ENCODE peak calls at places on chromosome 12, in five cellular contexts. L is neural progenitor cell, N is brain microvascular endothelial cell, P is Peyer's patch, R is heart left ventricle. X is an unnamed sample. For H3K36me3, the result is how much of the 10 kb centered on the place peaks cover.

GRCh38 chr12:81070846-81071245 is 7.0 kb upstream of the ACSS3 start:
- DNase-seq in L (no peak), N (no peak), P (no peak), R (no peak), X (no peak)

GRCh38 chr12:80491176-80491575 is 47.1 kb downstream of the PTPRQ start:
- DNase-seq in L (no peak), N (no peak), P (no peak), R (no peak), X (no peak)

GRCh38 chr12:124762791-124763593 is 100.7 kb downstream of the SCARB1 start:
- DNase-seq in L (no peak), N (no peak), P (no peak), R (no peak), X (no peak)

GRCh38 chr12:47087088-47087688 is 7.4 kb upstream of the AMIGO2 start:
- DNase-seq in L (no peak), N (no peak), P (no peak), R (no peak), X (no peak)

GRCh38 chr12:113049976-113050742 is 6.4 kb upstream of the DTX1 start:
- DNase-seq in L (peak), N (no peak), P (peak), R (no peak), X (no peak)

GRCh38 chr12:40587970-40588369 is 104.3 kb upstream of the CNTN1 start:
- DNase-seq in L (no peak), N (no peak), P (no peak), R (no peak), X (no peak)

GRCh38 chr12:131204416-131205311 is 251.0 kb downstream of the ADGRD1 start:
- DNase-seq in L (no peak), N (no peak), P (no peak), R (no peak), X (no peak)

GRCh38 chr12:131536337-131536736 is 174.6 kb upstream of the SFSWAP start:
- DNase-seq in L (no peak), N (no peak), P (no peak), R (no peak), X (no peak)

GRCh38 chr12:109150124-109150640 is 33.8 kb downstream of the ACACB start:
- DNase-seq in L (no peak), N (no peak), P (peak), R (no peak), X (no peak)

GRCh38 chr12:130181211-130181610 is 18.9 kb downstream of the FZD10 start:
- DNase-seq in L (no peak), N (no peak), P (no peak), R (no peak), X (no peak)

GRCh38 chr12:6925543-6926279 is 2.0 kb upstream of the ATN1 start:
- DNase-seq in L (peak), N (no peak), P (peak), R (peak), X (peak)

GRCh38 chr12:132238487-132239248 is 90.7 kb downstream of the GALNT9 start:
- DNase-seq in L (no peak), N (no peak), P (no peak), R (no peak), X (no peak)

GRCh38 chr12:32887058-32887457 is 9.5 kb downstream of the PKP2 start:
- DNase-seq in L (no peak), N (no peak), P (no peak), R (no peak), X (no peak)

GRCh38 chr12:65051196-65051595 is 69.9 kb downstream of the WIF1 start:
- DNase-seq in L (no peak), N (no peak), P (no peak), R (no peak), X (no peak)

GRCh38 chr12:132866251-132866828 is 21.1 kb downstream of the CHFR start:
- DNase-seq in L (no peak), N (peak), P (no peak), R (no peak), X (no peak)

GRCh38 chr12:15700595-15700994 is 88.6 kb downstream of the EPS8 start:
- DNase-seq in L (no peak), N (peak), P (no peak), R (no peak), X (no peak)

GRCh38 chr12:26164118-26164517 is 31.3 kb upstream of the SSPN start:
- DNase-seq in L (no peak), N (no peak), P (no peak), R (no peak), X (no peak)

GRCh38 chr12:75360920-75361319 is 26.4 kb downstream of the GLIPR1L1 start:
- DNase-seq in L (no peak), N (no peak), P (no peak), R (no peak), X (no peak)

GRCh38 chr12:11147420-11147819 is 13.0 kb upstream of the TAS2R30 start:
- DNase-seq in L (no peak), N (no peak), P (no peak), R (no peak), X (no peak)

GRCh38 chr12:39003541-39004160 is 98.3 kb upstream of the CPNE8 start:
- DNase-seq in L (no peak), N (no peak), P (no peak), R (no peak), X (no peak)

GRCh38 chr12:64099430-64099829 is 122.7 kb downstream of the KICS2 start:
- DNase-seq in L (no peak), N (peak), P (no peak), R (peak), X (no peak)

GRCh38 chr12:122366685-122367475 is 55.6 kb downstream of the CLIP1 start:
- DNase-seq in L (no peak), N (peak), P (peak), R (no peak), X (no peak)

GRCh38 chr12:52242442-52243263 is 9.6 kb downstream of the KRT7 start:
- DNase-seq in L (no peak), N (no peak), P (no peak), R (no peak), X (no peak)

GRCh38 chr12:2679816-2680675 is 114.7 kb upstream of the FKBP4 start:
- DNase-seq in L (no peak), N (no peak), P (no peak), R (no peak), X (peak)

GRCh38 chr12:124680863-124681778 is 113.7 kb upstream of the NCOR2 start:
- DNase-seq in L (peak), N (peak), P (no peak), R (peak), X (no peak)

GRCh38 chr12:49827351-49828099 is 688 bp downstream of the NCKAP5L start:
- DNase-seq in L (peak), N (peak), P (peak), R (peak), X (peak)

GRCh38 chr12:753401-754237 is 1.2 kb downstream of the WNK1 start:
- DNase-seq in L (peak), N (no peak), P (peak), R (peak), X (peak)

GRCh38 chr12:107843351-107844311 is 69.1 kb downstream of the ASCL4 start:
- DNase-seq in L (peak), N (no peak), P (no peak), R (no peak), X (no peak)

GRCh38 chr12:95718772-95719171 is 71.8 kb downstream of the NTN4 start:
- DNase-seq in L (no peak), N (no peak), P (no peak), R (no peak), X (no peak)

GRCh38 chr12:95723693-95724384 is 66.7 kb downstream of the NTN4 start:
- DNase-seq in L (no peak), N (no peak), P (no peak), R (no peak), X (no peak)

GRCh38 chr12:95718001-95718400 is 72.6 kb downstream of the NTN4 start:
- DNase-seq in L (no peak), N (no peak), P (no peak), R (no peak), X (no peak)

GRCh38 chr12:95724767-95725166 is 65.8 kb downstream of the NTN4 start:
- DNase-seq in L (no peak), N (no peak), P (no peak), R (no peak), X (no peak)

DNA sequence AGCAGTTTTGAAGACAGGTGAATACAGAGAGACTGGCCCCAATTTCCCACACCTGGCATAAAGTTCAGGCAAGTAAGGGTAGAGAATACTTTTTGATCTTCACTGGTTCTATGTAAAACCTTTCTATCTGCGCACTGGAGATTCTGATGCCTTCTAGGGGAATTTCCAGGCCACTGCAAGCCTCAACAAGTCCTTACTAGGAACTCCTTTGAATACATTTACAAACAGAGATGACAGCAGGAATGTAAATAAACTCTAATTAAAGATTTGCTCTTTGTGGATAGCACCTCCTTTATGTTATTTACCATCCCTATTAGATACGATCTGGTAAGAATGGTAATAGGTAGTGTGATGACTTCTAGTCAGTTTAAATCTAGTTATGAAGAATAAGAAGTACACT is 69.2 kb downstream of the NTN4 start:
- DNase-seq in L (peak), N (no peak), P (no peak), R (no peak), X (no peak)
- TF ChIP-seq CTCF in L (peak), N (peak), P (no peak), R (no peak), X (no peak)

DNA sequence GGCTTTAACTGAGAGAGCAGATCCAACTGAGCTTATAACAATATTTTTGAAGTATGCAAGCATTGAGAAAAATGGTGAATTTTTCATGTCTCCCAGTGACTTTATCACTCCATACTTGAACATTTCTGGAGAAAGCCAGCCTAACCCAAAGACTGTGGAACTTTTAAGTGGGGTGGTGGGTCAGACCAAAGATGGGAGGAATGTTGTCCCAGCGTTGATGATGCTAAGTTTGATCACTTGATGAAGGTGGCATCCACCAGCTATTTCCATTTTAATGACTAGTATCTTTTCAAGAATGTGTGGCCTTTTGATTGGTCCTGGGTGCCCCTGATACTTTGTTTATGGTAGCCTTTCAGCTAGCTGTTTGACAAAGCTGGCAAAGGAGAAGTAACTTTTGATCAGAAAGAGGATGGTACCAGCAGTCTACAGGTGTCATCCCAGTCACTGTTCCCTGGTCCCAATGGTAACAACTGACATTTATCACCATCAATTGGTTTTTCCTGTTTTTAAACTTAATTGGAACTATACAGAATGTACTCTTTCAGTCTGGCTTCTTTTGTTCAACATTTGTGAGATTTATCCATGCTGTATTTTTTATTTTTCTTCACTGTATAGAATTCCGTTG is 14.2 kb downstream of the SINHCAF start:
- DNase-seq in L (no peak), N (no peak), P (no peak), R (no peak), X (no peak)
- H3K36me3 ChIP-seq in L (under half), N (under half), P (under half), R (under half), X (under half)

DNA sequence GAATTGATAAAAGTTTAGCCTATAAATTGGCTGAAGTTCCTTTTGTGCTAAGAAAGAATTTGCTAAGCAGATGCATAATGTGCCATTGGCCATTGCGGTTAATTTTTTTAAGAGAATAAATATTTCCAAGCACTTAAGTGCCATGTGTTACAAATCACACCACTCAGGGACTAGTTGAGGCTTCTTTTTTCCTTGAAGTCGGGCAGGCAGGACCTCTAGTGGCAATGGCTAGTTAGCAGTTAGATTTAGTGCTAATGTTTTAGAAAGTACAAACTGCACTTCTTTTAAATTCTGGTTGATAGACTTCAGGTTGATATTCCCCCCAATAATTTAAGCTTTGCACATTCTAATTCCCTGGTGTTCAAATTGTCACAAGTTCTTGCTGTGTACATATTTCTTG is 294.3 kb downstream of the APAF1 start:
- DNase-seq in L (peak), N (peak), P (no peak), R (no peak), X (no peak)
- TF ChIP-seq CTCF in L (peak), N (peak), P (peak), R (peak), X (no peak)

DNA sequence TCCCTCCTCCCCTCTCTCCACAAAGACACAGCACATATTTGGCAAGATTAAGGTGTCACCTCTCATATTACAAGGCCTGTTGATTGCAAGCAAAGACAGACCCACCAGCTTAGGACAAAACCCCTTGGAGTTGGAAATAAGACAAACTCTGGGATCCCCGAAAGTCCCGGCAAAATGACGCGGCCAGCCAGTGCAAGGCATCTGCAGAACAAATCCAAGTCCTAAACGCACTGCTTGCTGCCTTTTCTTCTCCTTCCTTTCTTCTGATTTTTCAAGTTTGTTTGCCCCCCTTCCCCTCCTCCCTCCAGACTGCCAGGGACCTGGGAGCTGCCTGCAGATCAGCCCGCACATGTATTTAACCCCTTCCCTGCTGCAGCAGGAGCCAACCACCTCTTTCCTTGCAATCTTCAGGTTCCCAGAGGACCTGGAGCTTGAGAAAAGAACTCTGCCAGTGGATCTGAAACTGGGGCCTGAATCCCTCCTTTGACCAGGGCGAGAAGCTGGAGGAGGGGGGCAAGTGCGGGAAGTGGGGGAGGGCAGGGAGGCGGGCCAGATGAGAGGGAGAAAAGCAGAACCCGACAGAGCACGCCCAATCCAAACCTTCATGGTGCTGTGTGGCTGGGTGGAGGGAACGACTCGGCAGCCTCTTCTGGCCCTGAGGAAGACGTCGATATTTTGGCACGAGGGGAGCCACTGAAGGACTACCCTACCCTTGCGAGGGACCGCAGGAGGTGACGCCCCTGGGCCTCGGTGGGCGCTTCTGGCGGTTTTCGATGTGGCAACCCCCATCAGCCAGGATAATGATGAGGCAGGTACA is 2.0 kb upstream of the NTF3 start:
- DNase-seq in L (peak), N (no peak), P (no peak), R (no peak), X (no peak)
- H3K36me3 ChIP-seq in L (under half), N (under half), P (under half), R (under half), X (under half)

DNA sequence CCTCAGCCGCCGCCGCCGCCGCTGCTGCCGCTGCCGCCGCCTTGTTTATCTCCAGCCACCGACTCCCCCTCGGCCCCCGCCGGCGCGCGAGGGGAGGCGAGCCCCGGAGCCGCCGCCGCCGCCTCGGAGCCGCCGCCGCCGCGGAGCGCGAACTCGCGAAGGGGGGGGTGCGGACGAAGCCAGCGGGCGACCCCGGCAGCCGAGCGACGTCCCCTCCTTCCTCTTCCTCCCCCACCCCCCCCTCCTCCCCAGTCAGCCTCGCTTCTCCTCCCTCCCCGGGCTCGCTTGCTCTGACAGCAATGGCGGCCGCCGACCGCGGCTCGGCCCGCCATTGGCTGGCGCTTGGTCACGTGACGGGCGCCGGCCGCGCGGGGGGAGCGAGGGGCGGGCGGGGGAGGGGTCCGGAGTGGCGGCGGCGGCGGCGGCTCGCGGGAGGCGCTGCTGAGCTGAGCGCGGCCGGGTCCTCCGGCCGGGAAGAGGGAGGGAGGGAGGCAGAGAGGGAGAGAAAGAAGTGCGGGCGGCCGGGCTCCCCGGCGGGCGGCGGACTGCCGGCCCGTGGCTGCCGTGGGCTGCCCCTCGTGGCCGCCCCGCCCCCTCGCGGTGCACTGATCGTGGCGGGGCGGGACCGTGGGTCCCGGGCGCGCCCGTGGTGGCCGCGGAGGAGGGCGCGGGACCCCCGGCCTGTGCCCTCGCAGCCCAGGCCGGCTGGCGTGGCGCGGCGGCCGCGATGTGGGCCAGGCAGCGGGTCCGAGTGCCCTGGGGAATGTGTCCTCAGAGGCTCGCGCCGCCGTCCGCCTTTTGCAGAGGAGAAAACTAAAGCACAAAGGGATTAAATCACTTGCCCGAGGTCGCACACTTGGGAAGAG is at the start of gene MED13L:
- DNase-seq in L (peak), N (peak), P (peak), R (peak), X (peak)
- TF ChIP-seq CTCF in L (peak), N (peak), P (peak), R (peak), X (peak)

GRCh38 chr12:13539051-13539450 is 342.5 kb downstream of the EMP1 start:
- DNase-seq in L (no peak), N (no peak), P (no peak), R (no peak), X (no peak)

GRCh38 chr12:13537623-13538022 is 341.1 kb downstream of the EMP1 start:
- DNase-seq in L (no peak), N (no peak), P (no peak), R (no peak), X (no peak)

GRCh38 chr12:13534645-13535398 is 338.3 kb downstream of the EMP1 start:
- DNase-seq in L (peak), N (peak), P (peak), R (peak), X (peak)

GRCh38 chr12:13536219-13536910 is 339.8 kb downstream of the EMP1 start:
- DNase-seq in L (no peak), N (no peak), P (peak), R (no peak), X (no peak)

DNA sequence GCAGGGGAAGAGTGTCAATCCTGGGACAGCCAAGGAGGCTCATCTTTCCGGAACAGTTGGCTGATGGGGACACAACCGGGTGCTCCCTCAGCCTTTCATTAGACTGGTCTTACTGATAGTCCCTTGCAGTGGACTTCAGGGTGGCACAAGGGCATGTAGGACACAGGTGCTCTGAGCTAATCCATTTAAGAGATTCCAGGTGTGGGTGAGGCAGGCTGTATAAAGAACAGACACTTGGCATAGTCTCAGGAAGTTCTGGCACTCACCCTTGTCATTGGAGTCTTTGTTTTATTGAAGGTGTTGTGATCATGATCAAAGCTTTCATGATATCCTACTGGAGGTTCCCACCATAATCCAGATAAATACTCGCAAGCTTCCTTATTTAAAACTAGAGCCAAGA is 341.6 kb downstream of the EMP1 start:
- DNase-seq in L (no peak), N (no peak), P (no peak), R (no peak), X (no peak)
- H3K36me3 ChIP-seq in L (under half), N (under half), P (under half), R (under half), X (under half)

GRCh38 chr12:106480259-106480658 is 102.5 kb upstream of the RFX4 start:
- DNase-seq in L (no peak), N (no peak), P (no peak), R (no peak), X (no peak)

GRCh38 chr12:106481246-106481645 is 101.6 kb upstream of the RFX4 start:
- DNase-seq in L (no peak), N (no peak), P (no peak), R (no peak), X (no peak)
- TF ChIP-seq CTCF in L (no peak), N (no peak), P (no peak), R (no peak), X (no peak)